ENCODE peak calls at places on chromosomes 3 and 15, in seven cellular contexts. I is HEK293T; U is brain microvascular endothelial cell; L is non-pigmented ciliary epithelial cell; M is HuH-7; G is activated CD4-positive, alpha-beta T cell treated with anti-CD3 and anti-CD28 coated beads for 1 hour; Z is NCI-H460. Q is an unnamed sample.

GRCh38 chr3:183591881-183592521 is 36.5 kb upstream of the KLHL6 start:
- DNase-seq in L (no peak), Z (no peak), M (no peak), G (no peak), I (no peak), U (no peak), Q (no peak)

GRCh38 chr15:22780267-22780666 is 6.2 kb upstream of the NIPA1 start:
- DNase-seq in M (no peak), I (no peak), Z (peak), L (no peak), G (no peak), U (no peak), Q (peak)

GRCh38 chr3:9932843-9933560 is 632 bp upstream of the CRELD1 start:
- DNase-seq in U (peak), L (no peak), I (peak), M (peak), Z (no peak), G (peak), Q (peak)

GRCh38 chr3:126128504-126129407 is 44.8 kb upstream of the SLC41A3 start:
- DNase-seq in G (no peak), L (no peak), Z (no peak), M (no peak), I (no peak), U (no peak), Q (no peak)

GRCh38 chr3:176219970-176220369 is 977.3 kb downstream of the TBL1XR1 start:
- DNase-seq in Z (no peak), I (no peak), G (no peak), L (no peak), U (no peak), M (no peak), Q (no peak)

GRCh38 chr3:8778475-8778874 is 9.1 kb upstream of the OXTR start:
- DNase-seq in G (no peak), L (no peak), Z (no peak), M (no peak), U (no peak), I (no peak), Q (no peak)

GRCh38 chr3:58384381-58385090 is 49.1 kb downstream of the PDHB start:
- DNase-seq in I (no peak), U (no peak), Z (no peak), L (no peak), M (no peak), G (no peak), Q (no peak)

GRCh38 chr3:159751754-159752153 is 236.9 kb upstream of the IL12A start:
- DNase-seq in M (no peak), I (no peak), L (no peak), U (no peak), G (no peak), Z (no peak), Q (no peak)

GRCh38 chr3:140186421-140186920 is 251.5 kb downstream of the CLSTN2 start:
- DNase-seq in Z (no peak), I (no peak), M (no peak), L (peak), U (peak), G (no peak), Q (peak)

GRCh38 chr3:108409791-108410190 is 100.6 kb downstream of the MYH15 start:
- DNase-seq in U (no peak), Z (no peak), M (no peak), L (no peak), G (no peak), I (no peak), Q (no peak)